ENCODE peak calls at places on chromosomes 2 and 18, in ten cellular contexts. C is MM.1S, J is suprapubic skin, M is ovary, E is pancreas, B is right lobe of liver, T is fibroblast of lung, D is caudate nucleus, Q is spleen, O is left lung. P is an unnamed sample.
A peak's percentile ranks its signal among the peaks of the same experiment; 100 is the strongest.

GRCh38 chr2:44178950-44179349 is 10.3 kb downstream of the PPM1B start:
- DNase-seq in E (no peak), T (no peak), M (no peak), Q (no peak), D (no peak), B (no peak), O (no peak), C (no peak), J (no peak), P (peak; percentile 32)

GRCh38 chr18:63339920-63340484 is 20.4 kb upstream of the BCL2 start:
- DNase-seq in D (no peak), O (no peak), B (no peak), J (no peak), E (no peak), Q (no peak), C (peak; percentile 35), T (peak; percentile 58), M (peak; percentile 33), P (peak; percentile 91)

GRCh38 chr18:70422061-70422965 is 133.5 kb downstream of the SOCS6 start:
- DNase-seq in Q (no peak), T (peak; percentile 95), C (no peak), D (no peak), B (peak; percentile 81), M (peak; percentile 41), J (no peak), O (peak; percentile 87), E (peak; percentile 53), P (peak; percentile 53)

GRCh38 chr2:12057436-12058166 is 311.2 kb downstream of the LPIN1 start:
- DNase-seq in M (no peak), O (peak; percentile 44), Q (peak; percentile 93), J (no peak), D (no peak), T (peak; percentile 18), B (no peak), C (no peak), E (no peak), P (peak; percentile 95)

GRCh38 chr2:186304064-186304463 is 182.0 kb upstream of the ZC3H15 start:
- DNase-seq in B (no peak), T (no peak), E (no peak), J (no peak), Q (no peak), C (no peak), O (no peak), M (no peak), D (no peak), P (no peak)

GRCh38 chr2:54471221-54471711 is 15.1 kb downstream of the SPTBN1 start:
- DNase-seq in C (no peak), D (no peak), M (peak; percentile 41), O (no peak), E (peak; percentile 9), J (no peak), Q (no peak), B (no peak), T (peak; percentile 65), P (peak; percentile 50)

GRCh38 chr2:12031871-12032270 is 285.4 kb downstream of the LPIN1 start:
- DNase-seq in C (no peak), J (no peak), Q (peak; percentile 83), E (no peak), D (no peak), T (no peak), O (no peak), M (no peak), B (no peak), P (peak; percentile 96)

GRCh38 chr2:134634054-134634630 is 84.7 kb downstream of the TMEM163 start:
- DNase-seq in C (no peak), E (no peak), D (no peak), J (no peak), T (no peak), O (no peak), B (no peak), Q (no peak), M (no peak), P (no peak)

GRCh38 chr2:105394951-105395611 is 3.8 kb downstream of the FHL2 start:
- DNase-seq in O (no peak), T (no peak), J (no peak), B (no peak), M (no peak), D (no peak), Q (no peak), E (no peak), C (no peak), P (no peak)

GRCh38 chr18:66533693-66534092 is 70.2 kb downstream of the CDH19 start:
- DNase-seq in E (no peak), J (no peak), B (no peak), M (no peak), C (no peak), O (no peak), Q (no peak), T (no peak), D (no peak), P (no peak)

GRCh38 chr2:159904127-159904564 is 106.1 kb upstream of the CD302 start:
- DNase-seq in M (no peak), E (peak; percentile 3), C (no peak), J (no peak), B (peak; percentile 50), D (no peak), O (peak; percentile 41), Q (peak; percentile 93), T (no peak), P (no peak)

GRCh38 chr2:95165030-95165370 is 609 bp upstream of the ZNF2 start:
- DNase-seq in M (no peak), E (no peak), C (no peak), T (no peak), O (no peak), D (no peak), B (no peak), J (no peak), Q (no peak), P (no peak)

GRCh38 chr2:95165371-95166064 is at the start of gene ZNF2:
- DNase-seq in B (peak; percentile 99), M (peak; percentile 97), C (peak; percentile 97), O (peak; percentile 98), T (peak; percentile 99), E (peak; percentile 97), D (peak; percentile 97), Q (peak; percentile 98), J (peak; percentile 98), P (peak; percentile 99)

DNA sequence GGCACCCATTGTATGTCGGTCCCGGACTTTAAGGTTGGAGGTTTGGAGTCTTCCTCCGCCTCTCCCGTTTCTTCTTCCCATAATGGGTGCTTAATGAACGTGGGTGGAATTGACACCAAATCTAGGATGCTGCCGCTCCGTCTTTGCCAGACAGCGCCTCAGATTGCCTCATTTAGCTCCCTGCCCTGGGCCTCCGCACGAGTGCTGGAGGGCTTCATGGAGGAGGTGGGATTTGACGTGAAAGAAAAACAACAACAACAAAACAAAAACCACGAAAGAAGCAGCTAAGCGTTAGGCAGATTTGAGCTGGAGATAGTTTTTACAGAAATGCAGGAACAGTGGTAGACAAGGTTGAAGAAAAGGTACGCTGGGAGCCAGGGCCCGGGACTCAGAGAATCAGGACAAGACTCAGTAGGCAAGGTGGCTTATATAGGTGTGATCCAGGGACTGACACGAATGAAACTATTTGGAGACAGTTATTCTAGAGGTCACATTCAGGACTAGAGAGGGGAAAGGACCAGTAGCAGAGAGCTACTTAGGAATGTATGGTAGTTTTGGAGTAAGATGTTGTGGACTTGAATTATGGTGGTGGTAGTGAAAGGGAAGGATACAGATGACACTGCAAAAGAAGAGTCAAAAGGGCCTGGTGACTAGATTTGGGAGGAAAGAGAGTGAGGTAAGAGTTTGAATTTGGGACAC is 605 bp downstream of the ZNF2 start:
- DNase-seq in Q (no peak), M (no peak), D (no peak), C (no peak), J (no peak), O (no peak), B (no peak), T (no peak), E (no peak), P (no peak)
- H3K27ac ChIP-seq in Q (peak overlapping the region; percentile 95), M (peak overlapping the region; percentile 80), D (no peak overlapping the region), C (no peak overlapping the region), J (peak overlapping the region; percentile 96), O (peak overlapping the region; percentile 94), B (peak overlapping the region; percentile 93), T (peak overlapping the region; percentile 100), E (no peak overlapping the region), P (no peak overlapping the region)

GRCh38 chr2:112031473-112031872 is 23.6 kb upstream of the TMEM87B start:
- DNase-seq in C (peak; percentile 80), B (no peak), M (peak; percentile 41), E (no peak), D (no peak), J (no peak), T (peak; percentile 37), O (no peak), Q (no peak), P (no peak)
- H3K27ac ChIP-seq in C (peak overlapping the region; percentile 92), B (peak overlapping the region; percentile 28), M (peak overlapping the region; percentile 51), E (no peak overlapping the region), D (peak overlapping the region; percentile 22), J (peak overlapping the region; percentile 71), T (no peak overlapping the region), O (peak overlapping the region; percentile 88), Q (peak overlapping the region; percentile 77), P (no peak overlapping the region)

DNA sequence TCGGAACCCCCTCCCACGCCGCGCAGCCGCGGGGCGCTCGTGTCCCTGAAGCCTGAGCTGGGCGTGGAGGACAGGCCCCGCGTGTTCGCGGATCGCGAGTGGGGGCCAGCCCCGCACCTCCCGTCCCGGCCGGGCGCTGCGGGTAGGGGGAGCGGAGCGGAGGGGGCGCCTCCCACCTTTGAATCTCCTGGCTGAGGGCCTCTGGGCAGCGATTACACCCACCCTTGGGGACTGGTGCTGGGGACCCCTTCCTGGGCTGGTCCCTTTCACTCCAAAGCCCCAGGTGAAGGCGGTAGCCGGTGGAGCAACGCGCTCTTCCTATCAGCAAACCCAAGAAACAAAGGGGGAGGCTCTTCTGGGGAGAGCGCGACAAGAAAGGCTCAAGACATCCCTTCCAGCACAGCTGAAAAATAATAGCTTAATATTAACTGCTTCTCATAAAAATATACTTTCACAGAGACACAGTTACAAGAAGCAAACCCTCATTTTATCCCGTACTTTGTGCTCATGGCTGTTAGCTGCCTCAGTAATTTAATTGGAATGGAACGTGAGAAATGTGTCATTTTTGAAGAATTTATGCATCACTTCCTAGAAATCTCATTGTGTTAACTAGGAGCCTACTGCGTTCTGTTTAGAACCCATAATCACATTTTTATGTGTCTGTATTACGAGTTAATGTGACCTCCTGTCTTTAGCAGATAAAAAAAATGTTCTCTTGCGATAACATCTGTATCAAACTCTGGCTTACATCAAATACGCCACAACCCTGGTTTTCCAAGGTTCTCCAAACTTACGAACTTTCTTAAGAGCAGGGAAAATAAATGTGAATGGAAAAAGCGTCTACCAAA is 11.7 kb upstream of the GBX2 start:
- DNase-seq in D (no peak), O (no peak), B (no peak), J (peak; percentile 57), T (peak; percentile 13), M (no peak), C (no peak), E (no peak), Q (no peak), P (no peak)
- H3K27ac ChIP-seq in D (no peak overlapping the region), O (no peak overlapping the region), B (no peak overlapping the region), J (no peak overlapping the region), T (no peak overlapping the region), M (no peak overlapping the region), C (no peak overlapping the region), E (no peak overlapping the region), Q (no peak overlapping the region), P (no peak overlapping the region)

DNA sequence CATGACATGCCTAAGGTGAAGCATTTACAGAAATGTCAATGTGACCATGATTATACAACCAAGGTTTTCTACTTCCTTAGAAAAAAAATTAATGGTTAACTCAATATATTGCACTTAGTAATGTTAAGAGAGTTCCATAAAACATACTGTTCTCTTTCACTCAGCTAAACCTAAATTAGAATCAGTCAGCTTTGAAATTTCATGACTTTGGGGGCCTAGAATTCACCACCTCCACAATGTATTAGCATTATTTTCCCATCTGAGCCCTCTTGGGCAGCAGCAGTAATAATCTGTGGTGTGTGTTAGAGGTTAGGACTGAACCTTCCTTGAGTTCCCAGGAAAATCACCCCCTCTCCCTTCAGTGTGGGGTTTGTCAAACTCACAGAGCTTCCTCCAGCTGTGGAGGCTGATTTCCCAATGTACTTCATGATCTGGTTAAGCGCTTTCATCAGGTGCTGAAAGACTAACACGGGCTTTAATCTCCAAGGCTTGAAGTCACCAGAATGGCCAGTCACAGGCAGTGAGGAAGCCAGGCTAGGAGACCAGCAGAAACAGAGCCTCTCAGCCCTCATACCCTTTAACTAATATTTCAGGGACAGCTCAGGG is 7.1 kb upstream of the UPP2 start:
- DNase-seq in M (no peak), O (no peak), T (no peak), C (no peak), D (no peak), Q (peak; percentile 9), J (no peak), E (no peak), B (no peak), P (no peak)
- H3K27ac ChIP-seq in M (no peak overlapping the region), O (peak overlapping the region; percentile 23), T (no peak overlapping the region), C (no peak overlapping the region), D (no peak overlapping the region), Q (no peak overlapping the region), J (no peak overlapping the region), E (no peak overlapping the region), B (peak overlapping the region; percentile 69), P (no peak overlapping the region)